ENCODE peak calls at places on chromosomes 7 and 10, in nine cellular contexts. Y is epithelial cell of esophagus; E is fibroblast of gingiva; M is ACHN; Q is HFF-Myc; J is SK-N-SH; H is GM03348; A is activated CD4-positive, alpha-beta T cell treated with anti-CD3 and anti-CD28 coated beads, Interleukin-2, amount 50 U/mL, for 1 hour; U is NCI-H146. T is an unnamed sample.

GRCh38 chr10:71750124-71750841 is 23.0 kb downstream of the VSIR start:
- DNase-seq in Y (no peak), E (no peak), M (no peak), Q (no peak), J (no peak), H (no peak), A (no peak), U (no peak), T (no peak)

GRCh38 chr10:5600908-5601307 is 65.5 kb downstream of the ASB13 start:
- DNase-seq in Y (no peak), E (no peak), M (no peak), Q (no peak), J (no peak), H (no peak), A (no peak), U (no peak), T (no peak)

GRCh38 chr7:104040666-104041065 is 51.2 kb upstream of the RELN start:
- DNase-seq in Y (no peak), E (no peak), M (no peak), Q (no peak), J (no peak), H (no peak), A (no peak), U (no peak), T (no peak)

GRCh38 chr10:35442006-35442405 is 105.7 kb downstream of the CCNY start:
- DNase-seq in Y (no peak), E (no peak), M (no peak), Q (peak; percentile 37), J (no peak), H (no peak), A (no peak), U (no peak), T (no peak)

GRCh38 chr7:66145404-66145843 is 30.8 kb downstream of the CRCP start:
- DNase-seq in Y (no peak), E (peak; percentile 79), M (no peak), Q (no peak), J (peak; percentile 60), H (peak; percentile 48), A (no peak), U (no peak), T (no peak)

GRCh38 chr7:18320971-18321567 is 174.5 kb upstream of the HDAC9 start:
- DNase-seq in Y (peak; percentile 66), E (peak; percentile 36), M (peak; percentile 65), Q (peak; percentile 9), J (peak; percentile 31), H (peak; percentile 54), A (no peak), U (peak; percentile 29), T (peak; percentile 35)

GRCh38 chr7:94333810-94334209 is 60.9 kb upstream of the COL1A2 start:
- DNase-seq in Y (peak; percentile 86), E (no peak), M (no peak), Q (no peak), J (no peak), H (no peak), A (no peak), U (no peak), T (no peak)

GRCh38 chr7:148327379-148327778 is 263.2 kb upstream of the C7orf33 start:
- DNase-seq in Y (peak; percentile 89), E (no peak), M (no peak), Q (no peak), J (no peak), H (no peak), A (no peak), U (no peak), T (peak; percentile 42)

GRCh38 chr10:104123397-104123796 is 1.4 kb downstream of the SFR1 start:
- DNase-seq in Y (peak; percentile 38), E (peak; percentile 13), M (peak; percentile 50), Q (no peak), J (peak; percentile 4), H (peak; percentile 40), A (no peak), U (no peak), T (no peak)

GRCh38 chr7:80393786-80394185 is 118.1 kb downstream of the GNAT3 start:
- DNase-seq in Y (no peak), E (no peak), M (no peak), Q (no peak), J (no peak), H (no peak), A (no peak), U (peak; percentile 42), T (no peak)

GRCh38 chr10:89563861-89564478 is 28.6 kb upstream of the SLC16A12 start:
- DNase-seq in Y (peak; percentile 71), E (peak; percentile 16), M (peak; percentile 64), Q (peak; percentile 25), J (peak; percentile 54), H (peak; percentile 54), A (no peak), U (peak; percentile 46), T (peak; percentile 63)

GRCh38 chr7:21939136-21939857 is 6.4 kb downstream of the CDCA7L start:
- DNase-seq in Y (peak; percentile 68), E (peak; percentile 36), M (peak; percentile 98), Q (no peak), J (no peak), H (peak; percentile 16), A (no peak), U (no peak), T (peak; percentile 87)

GRCh38 chr7:155460926-155461613 is 3.1 kb downstream of the EN2 start:
- DNase-seq in Y (no peak), E (no peak), M (no peak), Q (no peak), J (peak; percentile 37), H (no peak), A (no peak), U (no peak), T (no peak)

GRCh38 chr7:94295805-94296204 is 98.9 kb upstream of the COL1A2 start:
- DNase-seq in Y (peak; percentile 46), E (peak; percentile 85), M (peak; percentile 69), Q (peak; percentile 67), J (peak; percentile 39), H (peak; percentile 31), A (no peak), U (peak; percentile 37), T (peak; percentile 34)

GRCh38 chr10:11017575-11018425 is at the start of gene CELF2:
- DNase-seq in Y (peak; percentile 60), E (no peak), M (no peak), Q (no peak), J (peak; percentile 67), H (peak; percentile 45), A (peak; percentile 46), U (peak; percentile 92), T (no peak)

GRCh38 chr7:44541876-44542610 is 913 bp upstream of the NPC1L1 start:
- DNase-seq in Y (no peak), E (no peak), M (no peak), Q (no peak), J (peak; percentile 27), H (peak; percentile 4), A (no peak), U (no peak), T (no peak)

GRCh38 chr7:22942191-22942590 is 71.7 kb downstream of the HYCC1 start:
- DNase-seq in Y (no peak), E (no peak), M (no peak), Q (no peak), J (no peak), H (no peak), A (no peak), U (no peak), T (no peak)

GRCh38 chr10:33265621-33266020 is 68.8 kb downstream of the NRP1 start:
- DNase-seq in Y (no peak), E (no peak), M (no peak), Q (no peak), J (no peak), H (no peak), A (no peak), U (no peak), T (no peak)

GRCh38 chr10:29438271-29438670 is 149.4 kb downstream of the LYZL1 start:
- DNase-seq in Y (no peak), E (no peak), M (no peak), Q (no peak), J (no peak), H (no peak), A (no peak), U (no peak), T (peak; percentile 53)

GRCh38 chr10:102813734-102814455 is 23.3 kb downstream of the CYP17A1 start:
- DNase-seq in Y (no peak), E (peak; percentile 65), M (no peak), Q (no peak), J (no peak), H (no peak), A (no peak), U (no peak), T (no peak)

T was measured in RCC 7860.